ENCODE peak calls at places on chromosomes 1 and 21, in five cellular contexts. F is HepG2, T is K562, Y is WTC11, W is GM12878. G is an unnamed sample.
A peak's percentile ranks its signal among the peaks of the same experiment; 100 is the strongest.

GRCh38 chr1:8396912-8397406 is 79.0 kb downstream of the SLC45A1 start:
- DNase-seq in F (peak; percentile 38), Y (no peak), W (peak; percentile 49), T (peak; percentile 35), G (no peak)

GRCh38 chr1:245059806-245060424 is 94.9 kb upstream of the KIF26B start:
- DNase-seq in T (no peak), F (no peak), W (no peak), Y (no peak), G (no peak)

GRCh38 chr1:40039245-40039756 is 1.2 kb upstream of the CAP1 start:
- DNase-seq in Y (no peak), F (no peak), T (no peak), W (no peak), G (no peak)

GRCh38 chr1:22024485-22025367 is 23.3 kb downstream of the CELA3A start:
- DNase-seq in W (no peak), T (peak; percentile 70), Y (peak; percentile 50), F (peak; percentile 72), G (no peak)

GRCh38 chr1:195717651-195718050 is 890.6 kb downstream of the KCNT2 start:
- DNase-seq in W (no peak), Y (no peak), F (no peak), T (no peak), G (no peak)

GRCh38 chr1:197481101-197481500 is 213.0 kb downstream of the CRB1 start:
- DNase-seq in T (no peak), F (no peak), Y (no peak), W (no peak), G (no peak)

GRCh38 chr1:14263207-14263606 is 335.3 kb upstream of the KAZN start:
- DNase-seq in W (no peak), F (no peak), Y (no peak), T (no peak), G (no peak)

GRCh38 chr1:9350011-9350907 is 57.6 kb downstream of the SPSB1 start:
- DNase-seq in T (no peak), W (no peak), Y (no peak), F (no peak), G (no peak)

GRCh38 chr1:31581821-31582810 is 5.8 kb downstream of the TINAGL1 start:
- DNase-seq in F (no peak), W (no peak), T (peak; percentile 10), Y (no peak), G (no peak)

GRCh38 chr1:79603862-79604261 is 597.3 kb upstream of the ADGRL4 start:
- DNase-seq in F (no peak), W (no peak), Y (no peak), T (no peak), G (no peak)

GRCh38 chr1:202238914-202239313 is 45.3 kb downstream of the LGR6 start:
- DNase-seq in T (no peak), F (no peak), Y (no peak), W (no peak), G (peak; percentile 43)

GRCh38 chr1:16115468-16116363 is 40.2 kb downstream of the EPHA2 start:
- DNase-seq in Y (peak; percentile 68), T (no peak), F (no peak), W (no peak), G (peak; percentile 87)

GRCh38 chr1:162397039-162397448 is 14.9 kb downstream of the SH2D1B start:
- DNase-seq in F (no peak), Y (no peak), T (peak; percentile 77), W (no peak), G (no peak)

GRCh38 chr1:228212966-228213844 is 5.4 kb downstream of the OBSCN start:
- DNase-seq in T (peak; percentile 92), W (peak; percentile 9), Y (peak; percentile 94), F (peak; percentile 25), G (peak; percentile 73)

GRCh38 chr1:109089242-109090015 is 1.1 kb upstream of the TMEM167B start:
- DNase-seq in T (peak; percentile 86), W (no peak), F (peak; percentile 87), Y (no peak), G (peak; percentile 69)

GRCh38 chr1:198007687-198008627 is 90.8 kb downstream of the LHX9 start:
- DNase-seq in Y (no peak), W (no peak), T (no peak), F (no peak), G (no peak)

GRCh38 chr1:54253480-54253879 is 53.5 kb downstream of the MRPL37 start:
- DNase-seq in F (no peak), W (no peak), Y (no peak), T (no peak), G (no peak)

GRCh38 chr1:54255026-54255425 is 55.1 kb downstream of the MRPL37 start:
- DNase-seq in T (no peak), W (no peak), F (no peak), Y (no peak), G (no peak)

GRCh38 chr1:54252371-54252770 is 52.4 kb downstream of the MRPL37 start:
- DNase-seq in Y (no peak), W (no peak), F (no peak), T (no peak), G (no peak)

GRCh38 chr1:54256756-54257155 is 56.8 kb downstream of the MRPL37 start:
- DNase-seq in F (no peak), W (no peak), Y (no peak), T (no peak), G (no peak)

DNA sequence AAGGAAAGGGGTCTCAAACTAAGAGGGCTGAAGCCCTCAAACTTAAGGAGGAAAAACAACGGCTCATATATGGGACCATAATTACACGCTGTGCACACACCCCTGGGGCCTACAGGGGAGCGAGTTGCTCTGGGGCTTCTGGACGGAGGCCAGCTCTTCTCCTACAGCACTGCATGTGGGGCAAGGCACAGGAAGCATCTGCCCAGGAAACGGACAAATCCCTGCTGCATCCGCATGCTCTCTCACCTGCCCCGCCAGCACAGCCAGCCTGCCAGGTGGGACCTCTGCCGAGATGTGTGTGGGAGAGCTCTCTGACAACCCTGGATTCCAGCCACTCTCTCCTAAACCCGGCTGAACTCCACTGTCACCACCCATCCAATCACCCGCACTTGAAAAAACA is 54.1 kb downstream of the MRPL37 start:
- DNase-seq in F (no peak), W (no peak), T (no peak), Y (no peak), G (no peak)
- TF ChIP-seq ATF2 in F (no peak), W (no peak), T (no peak), Y (no peak), G (no peak)

GRCh38 chr1:236301958-236302335 is 20.2 kb upstream of the ERO1B start:
- DNase-seq in T (no peak), W (no peak), Y (no peak), F (no peak), G (no peak)
- TF ChIP-seq ATF2 in T (no peak), W (no peak), Y (no peak), F (no peak), G (no peak)

GRCh38 chr21:30628109-30628508 is 6.9 kb upstream of the KRTAP20-2 start:
- DNase-seq in W (no peak), T (no peak), F (no peak), Y (no peak), G (no peak)
- TF ChIP-seq ATF2 in W (no peak), T (no peak), F (no peak), Y (no peak), G (no peak)

GRCh38 chr1:147494998-147495580 is 46.2 kb upstream of the BCL9 start:
- DNase-seq in F (peak; percentile 55), Y (peak; percentile 79), T (peak; percentile 57), W (peak; percentile 13), G (no peak)
- TF ChIP-seq ATF2 in F (no peak), Y (no peak), T (no peak), W (no peak), G (no peak)

GRCh38 chr1:24392982-24393645 is 20.5 kb downstream of the STPG1 start:
- DNase-seq in T (no peak), F (no peak), W (no peak), Y (no peak), G (no peak)

GRCh38 chr1:24392604-24392946 is 21.0 kb downstream of the STPG1 start:
- DNase-seq in T (no peak), F (no peak), W (no peak), Y (no peak), G (no peak)

GRCh38 chr1:24389231-24389678 is 24.3 kb downstream of the STPG1 start:
- DNase-seq in Y (no peak), W (no peak), F (no peak), T (no peak), G (no peak)

GRCh38 chr1:24391882-24392603 is 21.5 kb downstream of the STPG1 start:
- DNase-seq in Y (peak; percentile 84), F (peak; percentile 47), W (peak; percentile 84), T (peak; percentile 72), G (peak; percentile 70)

DNA sequence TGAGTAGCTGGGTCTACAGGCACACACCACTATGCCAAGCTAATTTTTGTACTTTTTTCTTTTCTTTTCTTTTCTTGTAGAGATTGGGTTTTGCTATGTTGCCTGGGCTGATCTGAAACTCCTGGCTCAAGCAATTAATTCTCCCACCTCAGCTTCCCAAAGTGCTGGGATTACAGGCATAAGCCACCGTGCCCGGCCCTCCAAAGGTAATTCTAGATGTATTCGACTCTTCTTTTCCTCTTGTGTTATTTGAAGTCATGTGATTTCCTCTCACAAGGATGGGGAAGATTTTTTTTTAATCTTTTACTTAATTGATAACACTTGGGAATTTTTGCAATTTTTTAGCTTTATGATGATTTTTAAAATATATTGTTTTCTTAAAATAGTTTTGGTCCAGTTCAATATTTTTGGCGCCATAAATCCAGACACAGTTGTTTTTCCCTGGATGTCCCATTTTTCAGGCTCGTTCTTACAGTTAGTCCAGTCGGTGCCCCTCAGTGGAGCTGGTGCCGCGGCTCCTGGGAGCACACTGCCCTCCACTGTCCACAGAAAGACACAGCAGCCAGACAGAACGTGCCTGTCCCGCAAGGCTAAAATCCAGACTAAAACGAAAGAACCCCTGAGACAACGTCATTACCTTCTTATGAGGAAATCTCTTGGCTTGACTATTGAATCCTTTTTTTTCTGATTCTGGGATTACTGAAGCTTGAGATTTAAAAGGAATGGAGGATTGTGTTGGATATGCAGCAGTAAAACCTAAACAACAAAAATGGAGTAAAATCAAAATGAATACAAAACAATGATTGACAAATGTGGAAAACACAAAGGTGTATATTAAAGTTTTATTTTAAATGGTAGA is 22.4 kb downstream of the STPG1 start:
- DNase-seq in W (no peak), T (peak; percentile 78), F (peak; percentile 60), Y (peak; percentile 76), G (no peak)
- TF ChIP-seq ATF2 in W (peak; percentile 45), T (no peak), F (no peak), Y (no peak), G (no peak)

GRCh38 chr1:180156631-180157091 is 2.0 kb downstream of the QSOX1 start:
- DNase-seq in T (no peak), F (no peak), W (no peak), Y (no peak), G (no peak)
- TF ChIP-seq ATF2 in T (no peak), F (no peak), W (no peak), Y (no peak), G (no peak)

G was measured in H1.